ENCODE peak calls at places on chromosomes 1 and 21, in ten cellular contexts. X is mucosa of gallbladder, Q is NAMALWA, A is fibroblast of pulmonary artery, P is left ventricle myocardium inferior, J is SJCRH30, O is heart left ventricle, V is HT-29, Z is endothelial cell, L is occipital lobe. C is an unnamed sample.

GRCh38 chr1:244361764-244362473 is 89.8 kb downstream of the ADSS2 start:
- DNase-seq in X (no peak), Q (no peak), A (peak), P (no peak), J (no peak), O (no peak), V (no peak), Z (no peak), L (no peak), C (no peak)

GRCh38 chr1:41314376-41314775 is 46.9 kb upstream of the FOXO6 start:
- DNase-seq in X (no peak), Q (no peak), A (no peak), P (no peak), J (no peak), O (no peak), V (no peak), Z (no peak), L (no peak), C (no peak)

GRCh38 chr21:36254106-36254941 is 65.7 kb upstream of the MORC3 start:
- DNase-seq in X (no peak), Q (peak), A (no peak), P (no peak), J (peak), O (no peak), V (no peak), Z (no peak), L (no peak), C (no peak)

GRCh38 chr1:217857061-217857460 is 225.9 kb downstream of the SPATA17 start:
- DNase-seq in X (no peak), Q (no peak), A (peak), P (no peak), J (no peak), O (no peak), V (no peak), Z (no peak), L (no peak), C (no peak)

GRCh38 chr1:168709896-168710305 is 19.1 kb downstream of the DPT start:
- DNase-seq in X (no peak), Q (no peak), A (peak), P (no peak), J (no peak), O (no peak), V (peak), Z (no peak), L (no peak), C (no peak)

GRCh38 chr21:22657786-22658185 is 1659.6 kb downstream of the NCAM2 start:
- DNase-seq in X (no peak), Q (no peak), A (no peak), P (no peak), J (no peak), O (no peak), V (no peak), Z (no peak), L (no peak), C (no peak)

GRCh38 chr1:67399594-67399993 is 30.6 kb downstream of the SERBP1 start:
- DNase-seq in X (no peak), Q (no peak), A (no peak), P (no peak), J (no peak), O (no peak), V (no peak), Z (no peak), L (no peak), C (no peak)

GRCh38 chr1:175033931-175034330 is 10.7 kb upstream of the MRPS14 start:
- DNase-seq in X (no peak), Q (no peak), A (no peak), P (no peak), J (no peak), O (no peak), V (no peak), Z (no peak), L (no peak), C (no peak)

GRCh38 chr21:44767834-44768831 is 33.5 kb downstream of the UBE2G2 start:
- DNase-seq in X (no peak), Q (no peak), A (no peak), P (no peak), J (no peak), O (no peak), V (no peak), Z (no peak), L (no peak), C (no peak)

GRCh38 chr1:221494670-221495069 is 247.2 kb downstream of the DUSP10 start:
- DNase-seq in X (peak), Q (no peak), A (peak), P (no peak), J (peak), O (peak), V (peak), Z (no peak), L (no peak), C (no peak)

GRCh38 chr1:53470155-53470554 is 11.0 kb downstream of the DMRTB1 start:
- DNase-seq in X (peak), Q (no peak), A (peak), P (peak), J (no peak), O (peak), V (peak), Z (peak), L (peak), C (no peak)

GRCh38 chr1:29912413-29912812 is 676.1 kb downstream of the PTPRU start:
- DNase-seq in X (peak), Q (peak), A (peak), P (no peak), J (no peak), O (no peak), V (peak), Z (no peak), L (no peak), C (no peak)

GRCh38 chr1:48066951-48067350 is 69.8 kb upstream of the TRABD2B start:
- DNase-seq in X (no peak), Q (no peak), A (no peak), P (no peak), J (peak), O (no peak), V (no peak), Z (no peak), L (no peak), C (no peak)

GRCh38 chr1:235935506-235936224 is 69.0 kb upstream of the LYST start:
- DNase-seq in X (no peak), Q (peak), A (no peak), P (no peak), J (no peak), O (no peak), V (no peak), Z (no peak), L (no peak), C (no peak)

GRCh38 chr1:207873055-207873890 is 37.7 kb downstream of the CD34 start:
- DNase-seq in X (no peak), Q (peak), A (no peak), P (no peak), J (peak), O (no peak), V (no peak), Z (no peak), L (no peak), C (no peak)

GRCh38 chr1:116763787-116764465 is 9.7 kb downstream of the CD2 start:
- DNase-seq in X (no peak), Q (peak), A (peak), P (no peak), J (peak), O (no peak), V (peak), Z (peak), L (no peak), C (no peak)

GRCh38 chr1:231232870-231233734 is 7.9 kb upstream of the GNPAT start:
- DNase-seq in X (no peak), Q (no peak), A (no peak), P (no peak), J (no peak), O (no peak), V (no peak), Z (no peak), L (no peak), C (no peak)

GRCh38 chr1:209567788-209568187 is 15.7 kb upstream of the CAMK1G start:
- DNase-seq in X (no peak), Q (no peak), A (peak), P (no peak), J (peak), O (no peak), V (no peak), Z (no peak), L (no peak), C (no peak)

GRCh38 chr1:185846672-185847440 is 112.7 kb downstream of the HMCN1 start:
- DNase-seq in X (no peak), Q (no peak), A (peak), P (no peak), J (no peak), O (no peak), V (no peak), Z (no peak), L (no peak), C (no peak)

GRCh38 chr1:20069932-20070331 is at the start of gene PLA2G5:
- DNase-seq in X (peak), Q (no peak), A (peak), P (peak), J (peak), O (peak), V (no peak), Z (no peak), L (peak), C (no peak)

GRCh38 chr1:30950700-30951099 is 42.1 kb upstream of the SDC3 start:
- DNase-seq in X (no peak), Q (no peak), A (no peak), P (no peak), J (no peak), O (no peak), V (no peak), Z (no peak), L (no peak), C (no peak)

GRCh38 chr1:73593379-73593778 is 604.6 kb downstream of the LRRIQ3 start:
- DNase-seq in X (peak), Q (peak), A (peak), P (no peak), J (peak), O (no peak), V (peak), Z (no peak), L (no peak), C (peak)

GRCh38 chr1:230773396-230774033 is 26.3 kb downstream of the CAPN9 start:
- DNase-seq in X (no peak), Q (no peak), A (no peak), P (no peak), J (no peak), O (no peak), V (no peak), Z (no peak), L (no peak), C (no peak)

GRCh38 chr1:213684454-213684853 is 303.3 kb upstream of the PROX1 start:
- DNase-seq in X (no peak), Q (no peak), A (no peak), P (no peak), J (peak), O (no peak), V (no peak), Z (no peak), L (no peak), C (no peak)

GRCh38 chr1:96688737-96689136 is 32.8 kb upstream of the PTBP2 start:
- DNase-seq in X (no peak), Q (no peak), A (peak), P (no peak), J (no peak), O (no peak), V (no peak), Z (peak), L (no peak), C (no peak)

GRCh38 chr21:18917602-18918001 is 514.0 kb upstream of the TMPRSS15 start:
- DNase-seq in X (no peak), Q (no peak), A (peak), P (no peak), J (no peak), O (no peak), V (no peak), Z (no peak), L (no peak), C (no peak)

GRCh38 chr1:184685116-184685515 is 69.5 kb downstream of the EDEM3 start:
- DNase-seq in X (no peak), Q (peak), A (no peak), P (no peak), J (no peak), O (no peak), V (no peak), Z (no peak), L (no peak), C (no peak)

GRCh38 chr1:161962094-161962887 is 61.4 kb downstream of the OLFML2B start:
- DNase-seq in X (no peak), Q (no peak), A (peak), P (no peak), J (peak), O (no peak), V (no peak), Z (no peak), L (no peak), C (no peak)

GRCh38 chr1:112702067-112702395 is 4.9 kb downstream of the RHOC start:
- DNase-seq in X (no peak), Q (no peak), A (no peak), P (no peak), J (no peak), O (no peak), V (no peak), Z (no peak), L (no peak), C (no peak)

GRCh38 chr1:213656482-213656881 is 331.3 kb upstream of the PROX1 start:
- DNase-seq in X (no peak), Q (no peak), A (no peak), P (no peak), J (no peak), O (no peak), V (no peak), Z (no peak), L (no peak), C (no peak)

GRCh38 chr1:91687452-91687851 is 186.8 kb downstream of the CDC7 start:
- DNase-seq in X (no peak), Q (no peak), A (no peak), P (no peak), J (peak), O (no peak), V (no peak), Z (no peak), L (no peak), C (no peak)

GRCh38 chr1:202852163-202852904 is 36.6 kb downstream of the RABIF start:
- DNase-seq in X (peak), Q (peak), A (peak), P (no peak), J (peak), O (no peak), V (peak), Z (peak), L (no peak), C (no peak)